ENCODE peak calls at places on chromosome 12, in seven cellular contexts. One of them, this sample, is unnamed.

GRCh38 chr12:70398862-70399261 is 32.8 kb downstream of the KCNMB4 start:
- DNase-seq in PC-9: no peak
- DNase-seq in LNCaP clone FGC: no peak
- DNase-seq in tibial artery: no peak
- DNase-seq in lower leg skin: no peak
- DNase-seq in Peyer's patch: no peak
- DNase-seq in endothelial cell: no peak
- DNase-seq in this sample: no peak

GRCh38 chr12:27623645-27624044 is 72.6 kb upstream of the REP15 start:
- DNase-seq in PC-9: no peak
- DNase-seq in LNCaP clone FGC: no peak
- DNase-seq in tibial artery: no peak
- DNase-seq in lower leg skin: no peak
- DNase-seq in Peyer's patch: no peak
- DNase-seq in endothelial cell: no peak
- DNase-seq in this sample: no peak

GRCh38 chr12:41190360-41190759 is 2.2 kb downstream of the PDZRN4 start:
- DNase-seq in PC-9: no peak
- DNase-seq in LNCaP clone FGC: no peak
- DNase-seq in tibial artery: no peak
- DNase-seq in lower leg skin: no peak
- DNase-seq in Peyer's patch: no peak
- DNase-seq in endothelial cell: peak; percentile 14
- DNase-seq in this sample: no peak

GRCh38 chr12:123278150-123278627 is 6.5 kb upstream of the CDK2AP1 start:
- DNase-seq in PC-9: no peak
- DNase-seq in LNCaP clone FGC: no peak
- DNase-seq in tibial artery: no peak
- DNase-seq in lower leg skin: no peak
- DNase-seq in Peyer's patch: peak; percentile 21
- DNase-seq in endothelial cell: no peak
- DNase-seq in this sample: peak; percentile 85

GRCh38 chr12:44581642-44582242 is 294.4 kb downstream of the NELL2 start:
- DNase-seq in PC-9: no peak
- DNase-seq in LNCaP clone FGC: no peak
- DNase-seq in tibial artery: no peak
- DNase-seq in lower leg skin: no peak
- DNase-seq in Peyer's patch: no peak
- DNase-seq in endothelial cell: no peak
- DNase-seq in this sample: no peak

GRCh38 chr12:98645572-98646067 is 530 bp downstream of the APAF1 start:
- DNase-seq in PC-9: no peak
- DNase-seq in LNCaP clone FGC: no peak
- DNase-seq in tibial artery: peak; percentile 24
- DNase-seq in lower leg skin: no peak
- DNase-seq in Peyer's patch: peak; percentile 61
- DNase-seq in endothelial cell: no peak
- DNase-seq in this sample: peak; percentile 32

GRCh38 chr12:68612245-68612644 is 1.5 kb downstream of the RAP1B start:
- DNase-seq in PC-9: no peak
- DNase-seq in LNCaP clone FGC: no peak
- DNase-seq in tibial artery: no peak
- DNase-seq in lower leg skin: no peak
- DNase-seq in Peyer's patch: no peak
- DNase-seq in endothelial cell: no peak
- DNase-seq in this sample: no peak

GRCh38 chr12:104671407-104672095 is 214.8 kb downstream of the CHST11 start:
- DNase-seq in PC-9: peak; percentile 97
- DNase-seq in LNCaP clone FGC: peak; percentile 23
- DNase-seq in tibial artery: peak; percentile 90
- DNase-seq in lower leg skin: peak; percentile 88
- DNase-seq in Peyer's patch: peak; percentile 80
- DNase-seq in endothelial cell: no peak
- DNase-seq in this sample: peak; percentile 77

GRCh38 chr12:96047621-96048211 is 12.3 kb upstream of the LTA4H start:
- DNase-seq in PC-9: peak; percentile 100
- DNase-seq in LNCaP clone FGC: no peak
- DNase-seq in tibial artery: peak; percentile 37
- DNase-seq in lower leg skin: no peak
- DNase-seq in Peyer's patch: no peak
- DNase-seq in endothelial cell: no peak
- DNase-seq in this sample: peak; percentile 47

GRCh38 chr12:542290-543113 is 82.8 kb downstream of the B4GALNT3 start:
- DNase-seq in PC-9: no peak
- DNase-seq in LNCaP clone FGC: no peak
- DNase-seq in tibial artery: no peak
- DNase-seq in lower leg skin: no peak
- DNase-seq in Peyer's patch: no peak
- DNase-seq in endothelial cell: peak; percentile 49
- DNase-seq in this sample: no peak

GRCh38 chr12:12294215-12295005 is 27.6 kb upstream of the LRP6 start:
- DNase-seq in PC-9: no peak
- DNase-seq in LNCaP clone FGC: peak; percentile 43
- DNase-seq in tibial artery: no peak
- DNase-seq in lower leg skin: no peak
- DNase-seq in Peyer's patch: no peak
- DNase-seq in endothelial cell: no peak
- DNase-seq in this sample: no peak

GRCh38 chr12:27969011-27969900 is 3.3 kb downstream of the PTHLH start:
- DNase-seq in PC-9: no peak
- DNase-seq in LNCaP clone FGC: no peak
- DNase-seq in tibial artery: peak; percentile 24
- DNase-seq in lower leg skin: no peak
- DNase-seq in Peyer's patch: no peak
- DNase-seq in endothelial cell: peak; percentile 37
- DNase-seq in this sample: peak; percentile 31

GRCh38 chr12:71755146-71755892 is 656 bp downstream of the RAB21 start:
- DNase-seq in PC-9: peak; percentile 44
- DNase-seq in LNCaP clone FGC: no peak
- DNase-seq in tibial artery: peak; percentile 47
- DNase-seq in lower leg skin: peak; percentile 32
- DNase-seq in Peyer's patch: peak; percentile 67
- DNase-seq in endothelial cell: peak; percentile 7
- DNase-seq in this sample: peak; percentile 68

GRCh38 chr12:108664338-108665258 is 30.9 kb upstream of the SELPLG start:
- DNase-seq in PC-9: peak; percentile 88
- DNase-seq in LNCaP clone FGC: peak; percentile 55
- DNase-seq in tibial artery: peak; percentile 93
- DNase-seq in lower leg skin: peak; percentile 94
- DNase-seq in Peyer's patch: peak; percentile 94
- DNase-seq in endothelial cell: peak; percentile 89
- DNase-seq in this sample: peak; percentile 75

GRCh38 chr12:108982621-108983219 is 38.1 kb downstream of the SVOP start:
- DNase-seq in PC-9: no peak
- DNase-seq in LNCaP clone FGC: no peak
- DNase-seq in tibial artery: no peak
- DNase-seq in lower leg skin: no peak
- DNase-seq in Peyer's patch: no peak
- DNase-seq in endothelial cell: no peak
- DNase-seq in this sample: no peak

GRCh38 chr12:104698871-104699270 is 242.1 kb downstream of the CHST11 start:
- DNase-seq in PC-9: no peak
- DNase-seq in LNCaP clone FGC: no peak
- DNase-seq in tibial artery: no peak
- DNase-seq in lower leg skin: no peak
- DNase-seq in Peyer's patch: no peak
- DNase-seq in endothelial cell: no peak
- DNase-seq in this sample: no peak

GRCh38 chr12:48991247-48992050 is 7.7 kb downstream of the DDN start:
- DNase-seq in PC-9: no peak
- DNase-seq in LNCaP clone FGC: no peak
- DNase-seq in tibial artery: no peak
- DNase-seq in lower leg skin: no peak
- DNase-seq in Peyer's patch: no peak
- DNase-seq in endothelial cell: no peak
- DNase-seq in this sample: no peak

GRCh38 chr12:2858944-2859352 is 2.1 kb upstream of the TEX52 start:
- DNase-seq in PC-9: no peak
- DNase-seq in LNCaP clone FGC: no peak
- DNase-seq in tibial artery: no peak
- DNase-seq in lower leg skin: no peak
- DNase-seq in Peyer's patch: no peak
- DNase-seq in endothelial cell: no peak
- DNase-seq in this sample: no peak

GRCh38 chr12:110860833-110861291 is 14.1 kb downstream of the CCDC63 start:
- DNase-seq in PC-9: no peak
- DNase-seq in LNCaP clone FGC: no peak
- DNase-seq in tibial artery: no peak
- DNase-seq in lower leg skin: no peak
- DNase-seq in Peyer's patch: no peak
- DNase-seq in endothelial cell: no peak
- DNase-seq in this sample: no peak

GRCh38 chr12:12266873-12267634 is at the start of gene LRP6:
- DNase-seq in PC-9: peak; percentile 74
- DNase-seq in LNCaP clone FGC: peak; percentile 83
- DNase-seq in tibial artery: peak; percentile 83
- DNase-seq in lower leg skin: peak; percentile 70
- DNase-seq in Peyer's patch: peak; percentile 90
- DNase-seq in endothelial cell: peak; percentile 91
- DNase-seq in this sample: peak; percentile 88

GRCh38 chr12:47408171-47408871 is 297.5 kb downstream of the RPAP3 start:
- DNase-seq in PC-9: peak; percentile 72
- DNase-seq in LNCaP clone FGC: peak; percentile 30
- DNase-seq in tibial artery: no peak
- DNase-seq in lower leg skin: no peak
- DNase-seq in Peyer's patch: peak; percentile 74
- DNase-seq in endothelial cell: peak; percentile 8
- DNase-seq in this sample: peak; percentile 35
- TF ChIP-seq CTCF in PC-9: peak; percentile 53
- TF ChIP-seq CTCF in LNCaP clone FGC: peak; percentile 43
- TF ChIP-seq CTCF in tibial artery: no peak
- TF ChIP-seq CTCF in lower leg skin: no peak
- TF ChIP-seq CTCF in Peyer's patch: peak; percentile 46
- TF ChIP-seq CTCF in endothelial cell: no peak
- TF ChIP-seq CTCF in this sample: peak; percentile 60

GRCh38 chr12:51025748-51026654 is at the start of gene SLC11A2:
- DNase-seq in PC-9: peak; percentile 89
- DNase-seq in LNCaP clone FGC: peak; percentile 82
- DNase-seq in tibial artery: peak; percentile 96
- DNase-seq in lower leg skin: peak; percentile 94
- DNase-seq in Peyer's patch: peak; percentile 97
- DNase-seq in endothelial cell: peak; percentile 92
- DNase-seq in this sample: peak; percentile 96
- TF ChIP-seq CTCF in PC-9: no peak
- TF ChIP-seq CTCF in LNCaP clone FGC: no peak
- TF ChIP-seq CTCF in tibial artery: no peak
- TF ChIP-seq CTCF in lower leg skin: no peak
- TF ChIP-seq CTCF in Peyer's patch: no peak
- TF ChIP-seq CTCF in endothelial cell: no peak
- TF ChIP-seq CTCF in this sample: no peak

DNA sequence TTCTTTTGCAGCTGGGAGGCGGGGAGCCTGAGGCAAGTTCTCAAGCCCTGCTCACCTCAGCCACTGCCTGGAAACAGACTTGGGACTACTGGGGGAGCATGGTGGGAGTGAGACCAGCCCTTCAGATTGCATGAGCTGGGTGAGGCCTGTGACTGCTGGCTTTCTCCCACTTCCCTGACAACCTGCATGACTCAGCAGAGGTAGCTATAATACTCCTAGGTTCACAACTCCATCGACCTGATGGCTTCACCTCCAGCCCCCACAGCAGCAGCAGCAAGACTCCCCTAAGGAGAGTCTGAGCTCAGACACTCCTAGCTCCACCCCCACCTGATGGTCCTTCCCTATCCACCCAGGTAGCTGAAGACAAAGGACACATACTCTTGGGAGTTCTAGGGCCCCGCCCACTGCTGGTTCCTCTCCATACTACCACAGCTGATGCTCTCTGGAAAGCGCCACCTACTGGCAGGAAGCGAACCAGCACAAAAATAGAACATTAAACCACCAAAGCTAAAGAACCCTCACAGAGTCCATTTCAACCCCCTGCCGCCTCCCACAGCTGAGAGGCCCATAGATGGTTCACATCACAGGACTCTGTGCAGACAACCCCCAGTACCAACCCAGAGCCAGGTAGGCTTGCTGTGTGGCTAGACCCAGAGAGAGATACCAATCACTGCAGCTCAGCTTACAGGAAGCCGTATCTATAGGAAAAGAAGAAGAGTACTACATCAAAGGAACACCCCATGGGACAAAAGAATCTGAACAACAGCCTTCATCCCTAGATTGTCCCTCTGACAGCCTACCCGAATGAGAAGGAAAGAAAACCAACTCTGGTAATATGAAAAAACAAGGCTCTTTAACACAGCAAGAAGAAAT is 68.7 kb downstream of the RPAP3 start:
- DNase-seq in PC-9: peak; percentile 54
- DNase-seq in LNCaP clone FGC: peak; percentile 8
- DNase-seq in tibial artery: peak; percentile 22
- DNase-seq in lower leg skin: no peak
- DNase-seq in Peyer's patch: peak; percentile 55
- DNase-seq in endothelial cell: no peak
- DNase-seq in this sample: no peak
- TF ChIP-seq CTCF in PC-9: peak; percentile 80
- TF ChIP-seq CTCF in LNCaP clone FGC: peak; percentile 46
- TF ChIP-seq CTCF in tibial artery: peak; percentile 16
- TF ChIP-seq CTCF in lower leg skin: no peak
- TF ChIP-seq CTCF in Peyer's patch: no peak
- TF ChIP-seq CTCF in endothelial cell: peak; percentile 62
- TF ChIP-seq CTCF in this sample: peak; percentile 46

GRCh38 chr12:115774148-115774905 is 503.2 kb downstream of the MED13L start:
- DNase-seq in PC-9: no peak
- DNase-seq in LNCaP clone FGC: no peak
- DNase-seq in tibial artery: no peak
- DNase-seq in lower leg skin: no peak
- DNase-seq in Peyer's patch: peak; percentile 74
- DNase-seq in endothelial cell: no peak
- DNase-seq in this sample: no peak

GRCh38 chr12:115767921-115768320 is 509.6 kb downstream of the MED13L start:
- DNase-seq in PC-9: no peak
- DNase-seq in LNCaP clone FGC: no peak
- DNase-seq in tibial artery: no peak
- DNase-seq in lower leg skin: no peak
- DNase-seq in Peyer's patch: no peak
- DNase-seq in endothelial cell: no peak
- DNase-seq in this sample: no peak

GRCh38 chr12:115771601-115772000 is 505.9 kb downstream of the MED13L start:
- DNase-seq in PC-9: no peak
- DNase-seq in LNCaP clone FGC: no peak
- DNase-seq in tibial artery: no peak
- DNase-seq in lower leg skin: no peak
- DNase-seq in Peyer's patch: no peak
- DNase-seq in endothelial cell: no peak
- DNase-seq in this sample: no peak

GRCh38 chr12:115770643-115771042 is 506.9 kb downstream of the MED13L start:
- DNase-seq in PC-9: no peak
- DNase-seq in LNCaP clone FGC: no peak
- DNase-seq in tibial artery: no peak
- DNase-seq in lower leg skin: no peak
- DNase-seq in Peyer's patch: no peak
- DNase-seq in endothelial cell: no peak
- DNase-seq in this sample: no peak

DNA sequence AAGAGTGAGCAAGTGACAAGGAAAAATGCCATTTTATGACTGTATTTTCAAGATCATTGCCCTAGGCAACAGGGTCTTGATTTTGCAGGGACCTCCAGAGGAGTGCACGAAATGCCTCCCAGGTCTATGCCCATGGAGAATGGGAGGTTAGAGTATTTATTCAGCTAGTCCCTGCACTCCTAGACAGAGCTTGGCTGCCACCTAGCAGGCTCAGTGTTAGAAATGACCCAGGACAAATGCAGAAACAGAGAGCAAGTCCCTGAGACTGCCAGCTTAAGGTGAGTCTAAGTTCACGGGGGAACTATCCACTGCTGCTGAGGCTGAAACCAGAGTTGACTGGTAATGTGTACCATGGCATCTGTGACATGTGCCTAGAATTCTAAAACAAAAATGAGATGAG is 506.4 kb downstream of the MED13L start:
- DNase-seq in PC-9: no peak
- DNase-seq in LNCaP clone FGC: no peak
- DNase-seq in tibial artery: no peak
- DNase-seq in lower leg skin: no peak
- DNase-seq in Peyer's patch: peak; percentile 59
- DNase-seq in endothelial cell: peak; percentile 4
- DNase-seq in this sample: no peak
- TF ChIP-seq CTCF in PC-9: no peak
- TF ChIP-seq CTCF in LNCaP clone FGC: peak; percentile 69
- TF ChIP-seq CTCF in tibial artery: no peak
- TF ChIP-seq CTCF in lower leg skin: no peak
- TF ChIP-seq CTCF in Peyer's patch: no peak
- TF ChIP-seq CTCF in endothelial cell: no peak
- TF ChIP-seq CTCF in this sample: no peak